ENCODE peak calls at places on chromosomes 11 and 22, in eight cellular contexts. A, D, M, C, Z, S, L and G are unnamed samples.

GRCh38 chr11:111878385-111878765 is 590 bp downstream of the FDXACB1 start:
- DNase-seq in C (no peak), S (no peak), Z (no peak), D (no peak), M (no peak), A (no peak), L (peak), G (no peak)

GRCh38 chr11:111329306-111330204 is 31.2 kb downstream of the POU2AF3 start:
- DNase-seq in L (no peak), A (no peak), S (no peak), M (no peak), D (no peak), Z (no peak), C (no peak), G (no peak)

GRCh38 chr11:106670069-106670468 is 348.2 kb downstream of the GUCY1A2 start:
- DNase-seq in C (no peak), Z (no peak), M (no peak), L (no peak), S (no peak), A (no peak), D (no peak), G (no peak)

GRCh38 chr11:76610871-76611475 is 59.6 kb downstream of the LRRC32 start:
- DNase-seq in A (peak), M (no peak), S (no peak), Z (no peak), L (no peak), C (no peak), D (no peak), G (no peak)

GRCh38 chr11:111785886-111786412 is 19.8 kb upstream of the PPP2R1B start:
- DNase-seq in Z (no peak), D (no peak), M (no peak), L (no peak), C (no peak), A (no peak), S (no peak), G (no peak)

GRCh38 chr11:97158256-97158655 is 768.4 kb downstream of the JRKL start:
- DNase-seq in S (no peak), M (no peak), A (no peak), L (no peak), D (no peak), Z (no peak), C (no peak), G (no peak)

GRCh38 chr11:7436657-7437056 is 48.6 kb upstream of the OLFML1 start:
- DNase-seq in Z (no peak), A (no peak), L (no peak), M (peak), S (no peak), D (no peak), C (no peak), G (no peak)

GRCh38 chr22:19554834-19555404 is 30.7 kb upstream of the CLDN5 start:
- DNase-seq in D (no peak), C (no peak), L (peak), A (no peak), Z (no peak), M (no peak), S (peak), G (no peak)

GRCh38 chr11:1546536-1547466 is 25.3 kb downstream of the DUSP8 start:
- DNase-seq in S (peak), C (no peak), D (no peak), Z (no peak), A (peak), L (peak), M (peak), G (peak)